ENCODE peak calls at places on chromosomes 13 and 19, in six cellular contexts. P is AG04449, S is body of pancreas, L is mucosa of descending colon, K is fibroblast of lung, A is tibial nerve. H is an unnamed sample.

GRCh38 chr13:110346661-110347067 is 39.6 kb downstream of the COL4A2 start:
- DNase-seq in S (no peak), P (no peak), K (no peak), A (no peak), L (peak), H (no peak)

GRCh38 chr13:79541426-79542049 is 60.6 kb downstream of the NDFIP2 start:
- DNase-seq in L (peak), P (no peak), A (no peak), K (peak), S (no peak), H (peak)

GRCh38 chr19:49335071-49335783 is at the start of gene CD37:
- DNase-seq in K (no peak), L (peak), S (no peak), A (no peak), P (no peak), H (no peak)

GRCh38 chr13:96696501-96696900 is 297.8 kb downstream of the OXGR1 start:
- DNase-seq in P (no peak), S (no peak), A (no peak), L (no peak), K (no peak), H (no peak)

GRCh38 chr13:24181991-24182702 is 21.6 kb downstream of the SPATA13 start:
- DNase-seq in S (peak), L (no peak), K (no peak), A (no peak), P (no peak), H (no peak)

GRCh38 chr13:48491423-48492122 is 41.3 kb downstream of the RCBTB2 start:
- DNase-seq in L (no peak), A (no peak), K (no peak), P (no peak), S (no peak), H (no peak)

GRCh38 chr19:46355234-46355990 is 8.5 kb downstream of the PPP5C start:
- DNase-seq in S (no peak), P (no peak), A (no peak), L (no peak), K (no peak), H (no peak)

GRCh38 chr13:107867701-107868661 is 347.4 kb downstream of the LIG4 start:
- DNase-seq in L (no peak), K (peak), A (no peak), S (peak), P (no peak), H (no peak)

GRCh38 chr19:9128171-9128570 is 1.4 kb upstream of the OR7G3 start:
- DNase-seq in S (no peak), A (no peak), L (no peak), K (no peak), P (no peak), H (no peak)

GRCh38 chr19:17049711-17050280 is 23.2 kb upstream of the CPAMD8 start:
- DNase-seq in S (no peak), P (no peak), L (peak), K (peak), A (no peak), H (no peak)

GRCh38 chr19:17415107-17415506 is 4.7 kb upstream of the MVB12A start:
- DNase-seq in K (no peak), A (no peak), L (no peak), S (no peak), P (no peak), H (no peak)

GRCh38 chr13:106416645-106417044 is 118.8 kb downstream of the EFNB2 start:
- DNase-seq in L (no peak), K (no peak), P (no peak), S (no peak), A (no peak), H (no peak)

GRCh38 chr13:25330541-25330940 is 29.1 kb downstream of the NUP58 start:
- DNase-seq in P (no peak), S (no peak), L (no peak), A (no peak), K (peak), H (no peak)

GRCh38 chr13:22017226-22017625 is 346.4 kb downstream of the FGF9 start:
- DNase-seq in P (no peak), S (no peak), K (no peak), A (no peak), L (no peak), H (no peak)

GRCh38 chr19:18833849-18834643 is 2.3 kb downstream of the UPF1 start:
- DNase-seq in A (no peak), L (peak), K (no peak), S (peak), P (no peak), H (no peak)

GRCh38 chr13:57672168-57672567 is 40.6 kb downstream of the PCDH17 start:
- DNase-seq in L (no peak), K (no peak), P (no peak), S (no peak), A (no peak), H (no peak)

GRCh38 chr13:90118467-90119071 is 1228.9 kb upstream of the MIR17HG start:
- DNase-seq in A (no peak), S (no peak), K (no peak), L (no peak), P (no peak), H (no peak)

GRCh38 chr13:76799696-76800095 is 86.5 kb downstream of the KCTD12 start:
- DNase-seq in L (no peak), A (no peak), S (no peak), K (no peak), P (no peak), H (no peak)

GRCh38 chr13:33796095-33796494 is 21.9 kb upstream of the RFC3 start:
- DNase-seq in A (no peak), L (no peak), K (no peak), S (no peak), P (no peak), H (no peak)

GRCh38 chr13:29771247-29771646 is 79.2 kb downstream of the UBL3 start:
- DNase-seq in L (no peak), S (no peak), A (no peak), K (peak), P (no peak), H (no peak)

GRCh38 chr13:36788276-36788675 is 30.7 kb upstream of the RFXAP start:
- DNase-seq in A (no peak), P (no peak), K (peak), L (no peak), S (no peak), H (no peak)

GRCh38 chr13:67223024-67223423 is 7.1 kb downstream of the PCDH9 start:
- DNase-seq in S (no peak), A (no peak), L (no peak), P (peak), K (peak), H (no peak)

GRCh38 chr19:401836-402535 is 7.0 kb downstream of the C2CD4C start:
- DNase-seq in A (peak), L (no peak), K (no peak), P (no peak), S (peak), H (no peak)

GRCh38 chr13:28037399-28037798 is 48.9 kb upstream of the URAD start:
- DNase-seq in L (no peak), S (no peak), P (no peak), K (no peak), A (no peak), H (no peak)

GRCh38 chr19:1070931-1071791 is 4.2 kb downstream of the ARHGAP45 start:
- DNase-seq in P (no peak), A (no peak), L (no peak), K (no peak), S (no peak), H (no peak)

GRCh38 chr13:25783480-25784081 is 268.2 kb downstream of the SHISA2 start:
- DNase-seq in A (no peak), S (no peak), K (no peak), P (no peak), L (no peak), H (no peak)

GRCh38 chr19:42282036-42282762 is 13.1 kb downstream of the CIC start:
- DNase-seq in P (no peak), S (no peak), K (peak), L (no peak), A (no peak), H (no peak)

GRCh38 chr19:41740415-41741243 is 14.7 kb upstream of the CEACAM6 start:
- DNase-seq in A (no peak), L (no peak), P (no peak), S (no peak), K (no peak), H (no peak)

GRCh38 chr13:49690133-49690989 is 925 bp downstream of the EBPL start:
- DNase-seq in K (peak), A (no peak), L (peak), P (no peak), S (peak), H (no peak)

GRCh38 chr19:56718231-56718630 is 46.7 kb upstream of the ZNF835 start:
- DNase-seq in L (no peak), A (no peak), K (no peak), S (no peak), P (no peak), H (no peak)

GRCh38 chr19:58547323-58548312 is 3.8 kb downstream of the TRIM28 start:
- DNase-seq in A (no peak), P (no peak), L (no peak), K (no peak), S (no peak), H (no peak)
- TF ChIP-seq CTCF in A (no peak), P (no peak), L (no peak), K (no peak), S (no peak), H (no peak)

GRCh38 chr19:15466851-15467733 is 2.7 kb upstream of the RASAL3 start:
- DNase-seq in S (no peak), P (no peak), A (no peak), L (no peak), K (peak), H (no peak)
- TF ChIP-seq CTCF in S (no peak), P (no peak), A (no peak), L (no peak), K (no peak), H (no peak)

GRCh38 chr19:3543150-3544053 is 4.4 kb downstream of the TEKTIP1 start:
- DNase-seq in S (no peak), L (no peak), A (no peak), P (no peak), K (no peak), H (no peak)

GRCh38 chr19:3545669-3546034 is 6.7 kb downstream of the TEKTIP1 start:
- DNase-seq in P (no peak), A (no peak), L (no peak), S (no peak), K (no peak), H (no peak)

GRCh38 chr19:3546119-3546518 is 7.1 kb downstream of the TEKTIP1 start:
- DNase-seq in P (no peak), A (no peak), L (no peak), S (no peak), K (no peak), H (no peak)

GRCh38 chr19:3544054-3544376 is 5.0 kb downstream of the TEKTIP1 start:
- DNase-seq in L (no peak), P (no peak), K (no peak), A (no peak), S (no peak), H (no peak)

GRCh38 chr19:3544742-3545668 is 6.0 kb downstream of the TEKTIP1 start:
- DNase-seq in P (no peak), S (peak), A (peak), K (no peak), L (peak), H (no peak)
- TF ChIP-seq CTCF in P (peak), S (peak), A (peak), K (peak), L (peak), H (peak)

DNA sequence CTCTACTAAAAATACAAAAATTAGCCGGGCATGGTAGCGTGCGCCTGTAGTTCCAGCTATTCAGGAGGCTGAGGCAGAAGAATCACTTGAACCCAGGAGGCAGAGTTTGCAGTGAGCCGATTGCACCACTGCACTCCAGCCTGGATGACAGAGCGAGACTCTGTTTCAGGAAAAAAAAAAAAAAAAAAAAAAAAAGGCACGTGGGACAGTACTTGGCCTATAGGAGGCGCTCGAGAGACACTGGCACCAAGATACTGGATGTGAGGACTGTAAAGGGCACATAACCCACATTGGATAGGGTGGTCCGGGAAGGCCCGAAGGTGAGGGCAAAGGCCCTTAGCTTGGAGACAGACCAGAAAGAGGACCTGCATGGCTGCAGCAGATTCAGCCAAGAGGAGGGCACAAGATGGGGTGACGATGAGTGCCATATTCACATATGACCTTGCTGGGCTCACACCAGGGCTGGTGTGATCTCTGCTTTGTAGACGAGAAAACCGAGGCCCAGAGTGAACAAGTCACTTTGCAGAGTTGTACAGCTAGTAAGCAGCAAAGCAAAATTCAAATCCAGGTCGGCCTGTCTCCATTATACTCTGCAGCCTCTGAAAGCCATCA is 89.4 kb downstream of the DPF1 start:
- DNase-seq in P (no peak), K (no peak), S (peak), A (no peak), L (peak), H (no peak)
- TF ChIP-seq CTCF in P (peak), K (peak), S (peak), A (peak), L (no peak), H (peak)